ENCODE peak calls at places on chromosomes 16 and 17, in six cellular contexts. C is Panc1, D is left ventricle myocardium inferior, J is transverse colon, H is esophagus squamous epithelium, I is K562. U is an unnamed sample.
A peak's percentile ranks its signal among the peaks of the same experiment; 100 is the strongest.

GRCh38 chr17:50651661-50652060 is 17.0 kb downstream of the ABCC3 start:
- DNase-seq in D (no peak), H (no peak), I (no peak), J (no peak), C (no peak), U (no peak)

GRCh38 chr17:17729620-17730249 is 48.5 kb downstream of the RAI1 start:
- DNase-seq in J (peak; percentile 64), D (no peak), C (peak; percentile 20), I (peak; percentile 45), H (no peak), U (no peak)

GRCh38 chr16:87963400-87963799 is 12.2 kb downstream of the BANP start:
- DNase-seq in H (no peak), I (no peak), C (no peak), J (no peak), D (no peak), U (no peak)

GRCh38 chr17:979539-980405 is at the start of gene NXN:
- DNase-seq in C (no peak), H (peak; percentile 18), D (peak; percentile 89), J (peak; percentile 92), I (peak; percentile 96), U (no peak)

GRCh38 chr17:35660902-35661301 is 70.5 kb upstream of the RASL10B start:
- DNase-seq in D (no peak), I (no peak), H (no peak), J (no peak), C (no peak), U (no peak)

GRCh38 chr17:28093999-28094716 is 51.7 kb downstream of the NLK start:
- DNase-seq in I (no peak), D (no peak), C (no peak), H (no peak), J (no peak), U (no peak)

GRCh38 chr16:14505846-14506245 is 124.2 kb downstream of the PARN start:
- DNase-seq in J (no peak), D (no peak), C (no peak), H (no peak), I (no peak), U (no peak)

GRCh38 chr16:27802664-27803450 is 252.9 kb downstream of the KATNIP start:
- DNase-seq in I (no peak), D (no peak), C (no peak), H (no peak), J (no peak), U (no peak)

GRCh38 chr17:33292981-33293867 is at the start of gene ASIC2:
- DNase-seq in I (peak; percentile 24), C (no peak), D (no peak), J (peak; percentile 18), H (no peak), U (no peak)

GRCh38 chr17:9115446-9116265 is 94.3 kb downstream of the NTN1 start:
- DNase-seq in H (no peak), C (no peak), J (peak; percentile 48), I (no peak), D (peak; percentile 66), U (peak; percentile 48)

GRCh38 chr16:50765246-50765645 is 23.4 kb downstream of the CYLD start:
- DNase-seq in J (no peak), H (no peak), D (no peak), C (no peak), I (no peak), U (no peak)

GRCh38 chr16:79318137-79318899 is 282.2 kb downstream of the MAF start:
- DNase-seq in D (no peak), C (no peak), J (no peak), I (no peak), H (no peak), U (no peak)

GRCh38 chr16:77877712-77878111 is 89.3 kb downstream of the VAT1L start:
- DNase-seq in C (no peak), D (no peak), J (no peak), H (no peak), I (no peak), U (no peak)

GRCh38 chr17:64240261-64240740 is 22.8 kb downstream of the TEX2 start:
- DNase-seq in J (no peak), I (peak; percentile 44), D (no peak), C (no peak), H (no peak), U (no peak)

GRCh38 chr17:9905902-9906301 is 831 bp upstream of the RCVRN start:
- DNase-seq in J (no peak), I (peak; percentile 70), D (peak; percentile 49), H (no peak), C (no peak), U (peak; percentile 29)

GRCh38 chr16:48613061-48613957 is 3.3 kb upstream of the N4BP1 start:
- DNase-seq in J (peak; percentile 43), D (no peak), I (no peak), H (no peak), C (no peak), U (no peak)

GRCh38 chr17:70767102-70767701 is 597.9 kb downstream of the KCNJ2 start:
- DNase-seq in C (no peak), J (no peak), H (no peak), D (no peak), I (no peak), U (peak; percentile 5)

GRCh38 chr17:9178319-9178718 is 157.0 kb downstream of the NTN1 start:
- DNase-seq in I (no peak), C (no peak), D (no peak), J (no peak), H (no peak), U (no peak)

GRCh38 chr17:29588561-29589411 is 662 bp downstream of the GIT1 start:
- DNase-seq in I (peak; percentile 78), C (no peak), D (no peak), J (peak; percentile 43), H (no peak), U (no peak)

GRCh38 chr16:30490210-30490609 is 17.7 kb downstream of the ITGAL start:
- DNase-seq in D (no peak), J (no peak), H (no peak), I (no peak), C (no peak), U (no peak)

GRCh38 chr16:8848939-8849391 is 19.8 kb downstream of the CARHSP1 start:
- DNase-seq in C (no peak), D (no peak), H (no peak), I (no peak), J (no peak), U (no peak)

GRCh38 chr17:69430488-69430887 is 16.0 kb downstream of the MAP2K6 start:
- DNase-seq in I (no peak), J (no peak), H (no peak), D (no peak), C (no peak), U (no peak)

GRCh38 chr16:10514369-10515055 is 65.9 kb downstream of the EMP2 start:
- DNase-seq in D (no peak), H (no peak), I (peak; percentile 57), J (peak; percentile 37), C (peak; percentile 38), U (no peak)

GRCh38 chr17:43338886-43339516 is 59.8 kb upstream of the ARL4D start:
- DNase-seq in D (peak; percentile 71), C (no peak), I (no peak), H (no peak), J (peak; percentile 82), U (no peak)

GRCh38 chr17:80264048-80264792 is 3.6 kb downstream of the RNF213 start:
- DNase-seq in J (peak; percentile 55), C (no peak), D (no peak), H (no peak), I (no peak), U (no peak)

GRCh38 chr16:59045496-59045895 is 311.4 kb upstream of the GOT2 start:
- DNase-seq in D (no peak), I (no peak), H (no peak), C (no peak), J (no peak), U (no peak)

GRCh38 chr17:47952181-47953021 is 5.3 kb downstream of the PRR15L start:
- DNase-seq in H (no peak), C (no peak), I (no peak), J (peak; percentile 86), D (no peak), U (no peak)

GRCh38 chr17:58328195-58329034 is at the start of gene TSPOAP1:
- DNase-seq in C (no peak), J (peak; percentile 46), D (peak; percentile 19), H (no peak), I (peak; percentile 78), U (no peak)

GRCh38 chr16:49469930-49470451 is 96.4 kb downstream of the C16orf78 start:
- DNase-seq in H (no peak), D (no peak), C (no peak), J (no peak), I (no peak), U (no peak)

DNA sequence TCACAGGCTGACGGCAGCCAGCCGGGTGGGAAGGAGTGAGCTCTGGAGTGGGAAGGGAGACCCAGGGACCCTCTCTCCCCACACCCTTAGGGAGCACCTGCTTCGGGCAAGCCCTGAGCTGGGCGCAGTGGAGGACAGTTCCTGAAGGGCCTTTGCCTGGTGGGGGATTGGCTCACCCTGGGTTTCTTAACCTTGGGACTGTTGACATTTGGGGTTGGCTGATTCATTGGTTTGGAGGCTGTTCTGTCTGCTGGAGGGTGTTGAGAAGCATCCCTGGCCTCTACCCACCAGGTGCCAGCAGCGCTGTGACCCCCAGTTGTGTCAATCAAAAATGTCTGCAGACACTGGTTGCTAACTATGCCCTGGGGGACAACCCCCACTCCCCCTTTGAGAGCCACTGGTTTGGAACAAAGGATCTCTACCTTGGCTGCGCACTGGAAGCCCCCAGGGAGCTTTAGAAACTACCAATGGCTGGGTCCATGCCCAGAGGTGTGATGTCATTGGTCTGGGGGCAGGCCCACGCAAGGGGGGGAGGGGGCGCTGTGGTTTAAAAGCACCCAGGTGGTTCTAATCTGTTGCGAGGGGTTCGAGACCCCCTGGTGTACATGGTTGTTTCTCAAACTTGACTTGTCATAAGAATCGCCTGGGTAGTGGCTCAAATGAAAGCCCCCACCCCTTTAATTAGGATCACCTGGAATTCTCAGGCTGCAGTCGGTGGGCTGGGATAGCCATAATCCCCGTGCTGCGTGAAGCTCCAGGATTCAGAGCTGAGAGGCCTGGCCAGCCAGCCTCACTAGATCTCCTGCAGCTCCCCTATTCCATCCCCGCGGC is 151.9 kb upstream of the GSE1 start:
- DNase-seq in J (no peak), D (no peak), I (peak; percentile 73), C (no peak), H (no peak), U (no peak)
- H3K27ac ChIP-seq in J (peak overlapping the region; percentile 77), D (peak overlapping the region; percentile 87), I (peak overlapping the region; percentile 78), C (peak overlapping the region; percentile 67), H (no peak overlapping the region), U (no peak overlapping the region)

DNA sequence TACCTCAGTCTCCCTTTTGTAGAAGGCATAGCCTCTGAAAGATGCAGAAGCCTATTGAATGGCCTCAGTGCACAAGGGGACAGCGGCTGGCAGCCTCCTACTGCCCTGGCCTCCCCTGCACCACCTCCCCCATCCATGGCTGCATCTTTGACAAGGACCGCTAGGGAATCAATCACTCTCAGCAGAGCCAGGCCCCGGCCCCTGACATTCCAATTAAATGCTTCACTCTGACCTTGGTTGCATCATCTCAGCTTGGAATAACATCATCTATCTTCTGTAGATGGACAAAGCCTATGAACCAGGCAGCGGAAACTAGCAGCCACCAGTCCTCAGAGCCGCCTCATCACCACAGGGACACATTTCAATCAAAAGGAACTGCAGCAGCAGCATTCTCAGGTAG is 11.7 kb upstream of the TMEM132E start:
- DNase-seq in J (no peak), D (no peak), H (no peak), I (no peak), C (no peak), U (no peak)
- H3K27ac ChIP-seq in J (no peak overlapping the region), D (no peak overlapping the region), H (no peak overlapping the region), I (no peak overlapping the region), C (no peak overlapping the region), U (no peak overlapping the region)

GRCh38 chr16:82735696-82736095 is 108.9 kb downstream of the CDH13 start:
- DNase-seq in C (no peak), D (no peak), I (no peak), H (no peak), J (no peak), U (no peak)
- H3K27ac ChIP-seq in C (no peak overlapping the region), D (peak overlapping the region; percentile 89), I (no peak overlapping the region), H (no peak overlapping the region), J (peak overlapping the region; percentile 10), U (no peak overlapping the region)

GRCh38 chr17:46025510-46025909 is 26.5 kb downstream of the STH start:
- DNase-seq in I (no peak), C (no peak), D (no peak), H (no peak), J (no peak), U (no peak)
- H3K27ac ChIP-seq in I (no peak overlapping the region), C (no peak overlapping the region), D (peak overlapping the region; percentile 16), H (no peak overlapping the region), J (no peak overlapping the region), U (no peak overlapping the region)

U was measured in iPS DF 6.9.